ENCODE peak calls at places on chromosomes 4 and X, in seven cellular contexts. K is IMR-90, P is cardiac muscle cell, E is HFF-Myc, S is uterus, R is breast epithelium, N is astrocyte. G is an unnamed sample.
A peak's percentile ranks its signal among the peaks of the same experiment; 100 is the strongest.

GRCh38 chrX:16469870-16470269 is 180.1 kb upstream of the S100G start:
- DNase-seq in K (no peak), P (no peak), E (no peak), S (no peak), R (no peak), N (no peak), G (peak; percentile 3)

GRCh38 chrX:100685284-100685996 is 41.4 kb downstream of the SRPX2 start:
- DNase-seq in K (peak; percentile 75), P (peak; percentile 84), E (peak; percentile 50), S (peak; percentile 82), R (peak; percentile 57), N (peak; percentile 53), G (peak; percentile 81)

GRCh38 chr4:105149771-105150170 is 3.1 kb downstream of the TET2 start:
- DNase-seq in K (no peak), P (no peak), E (no peak), S (no peak), R (no peak), N (no peak), G (no peak)

GRCh38 chr4:72209600-72209999 is 177.8 kb downstream of the NPFFR2 start:
- DNase-seq in K (no peak), P (no peak), E (no peak), S (no peak), R (no peak), N (no peak), G (no peak)

GRCh38 chr4:3852309-3852708 is 86.1 kb downstream of the ADRA2C start:
- DNase-seq in K (no peak), P (no peak), E (no peak), S (no peak), R (no peak), N (no peak), G (no peak)

GRCh38 chrX:39688576-39689373 is 409.0 kb downstream of the BCOR start:
- DNase-seq in K (peak; percentile 7), P (peak; percentile 75), E (no peak), S (peak; percentile 66), R (no peak), N (no peak), G (no peak)

GRCh38 chr4:113435893-113436292 is 325.6 kb downstream of the CAMK2D start:
- DNase-seq in K (peak; percentile 75), P (peak; percentile 91), E (peak; percentile 83), S (peak; percentile 75), R (no peak), N (peak; percentile 92), G (no peak)

GRCh38 chr4:155552180-155552579 is 114.5 kb upstream of the GUCY1A1 start:
- DNase-seq in K (peak; percentile 81), P (no peak), E (no peak), S (no peak), R (no peak), N (peak; percentile 30), G (no peak)

GRCh38 chrX:22433292-22434070 is 160.8 kb downstream of the CBLL2 start:
- DNase-seq in K (no peak), P (no peak), E (no peak), S (peak; percentile 24), R (no peak), N (no peak), G (no peak)

GRCh38 chr4:125728568-125728967 is 413.8 kb downstream of the FAT4 start:
- DNase-seq in K (peak; percentile 98), P (peak; percentile 92), E (no peak), S (no peak), R (no peak), N (peak; percentile 98), G (no peak)

GRCh38 chr4:16496501-16496900 is 270.2 kb upstream of the TAPT1 start:
- DNase-seq in K (peak; percentile 67), P (peak; percentile 77), E (peak; percentile 39), S (peak; percentile 22), R (no peak), N (peak; percentile 59), G (no peak)

GRCh38 chr4:183014361-183015084 is 84.5 kb upstream of the WWC2 start:
- DNase-seq in K (no peak), P (peak; percentile 15), E (no peak), S (no peak), R (no peak), N (no peak), G (no peak)

GRCh38 chr4:167359711-167360110 is 125.4 kb upstream of the SPOCK3 start:
- DNase-seq in K (no peak), P (no peak), E (no peak), S (no peak), R (no peak), N (no peak), G (peak; percentile 1)

GRCh38 chr4:89539797-89540711 is 232.5 kb upstream of the GPRIN3 start:
- DNase-seq in K (peak; percentile 21), P (peak; percentile 12), E (peak; percentile 10), S (no peak), R (no peak), N (no peak), G (no peak)

GRCh38 chr4:76949293-76950051 is at the start of gene SEPTIN11:
- DNase-seq in K (peak; percentile 93), P (peak; percentile 97), E (peak; percentile 76), S (peak; percentile 94), R (peak; percentile 85), N (peak; percentile 89), G (peak; percentile 98)

DNA sequence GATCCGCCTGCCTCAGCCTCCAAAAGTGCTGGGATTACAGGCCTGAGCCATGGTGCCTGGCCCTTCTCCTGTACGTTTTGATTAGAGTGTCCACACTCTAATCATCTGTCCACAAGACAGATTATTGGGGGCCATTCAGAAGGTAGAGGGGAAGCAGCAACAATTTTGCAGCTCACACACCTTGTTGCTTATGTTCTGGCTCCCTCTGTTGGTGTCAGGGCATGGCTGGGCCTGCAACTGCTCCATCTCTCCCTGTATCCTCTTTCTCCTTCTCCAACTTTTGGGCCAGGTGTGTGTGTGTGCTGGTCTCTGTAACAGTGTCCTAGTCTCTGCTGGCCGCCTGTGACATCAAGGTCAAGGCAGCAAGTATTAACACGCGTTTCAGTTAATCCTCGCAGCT is 125.5 kb upstream of the MBNL3 start:
- DNase-seq in K (no peak), P (no peak), E (no peak), S (no peak), R (no peak), N (no peak), G (peak; percentile 2)
- TF ChIP-seq CTCF in K (peak; percentile 28), P (peak; percentile 30), E (peak; percentile 40), S (no peak), R (no peak), N (no peak), G (peak; percentile 26)

GRCh38 chrX:11111038-11111851 is at the start of gene HCCS:
- DNase-seq in K (peak; percentile 79), P (peak; percentile 84), E (no peak), S (peak; percentile 83), R (peak; percentile 73), N (peak; percentile 71), G (peak; percentile 90)

GRCh38 chrX:11108253-11108941 is 2.7 kb upstream of the HCCS start:
- DNase-seq in K (no peak), P (no peak), E (no peak), S (no peak), R (no peak), N (no peak), G (no peak)

GRCh38 chrX:11113731-11114130 is 2.6 kb downstream of the HCCS start:
- DNase-seq in K (peak; percentile 34), P (no peak), E (no peak), S (no peak), R (no peak), N (no peak), G (peak; percentile 26)

GRCh38 chrX:11111947-11112346 is 815 bp downstream of the HCCS start:
- DNase-seq in K (no peak), P (no peak), E (no peak), S (no peak), R (no peak), N (no peak), G (no peak)

DNA sequence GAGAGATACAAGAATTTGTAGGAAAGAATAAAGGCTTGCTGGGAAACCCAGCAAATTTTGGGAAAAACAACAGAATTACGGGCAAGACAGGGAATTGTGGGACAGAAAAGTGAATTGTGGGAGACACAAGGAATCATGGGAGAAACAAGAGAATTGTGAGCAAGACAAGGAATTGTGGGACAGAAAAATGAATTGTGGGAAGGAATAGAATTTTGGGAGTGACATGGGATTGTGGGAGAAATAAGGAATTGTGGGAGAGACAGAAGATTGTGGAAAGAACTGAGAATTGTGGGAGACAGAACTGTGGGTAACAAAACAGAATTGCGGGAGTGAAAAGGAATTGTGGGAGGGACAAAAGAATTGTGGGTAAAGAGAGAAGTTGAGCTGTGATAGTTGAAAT is 1.2 kb upstream of the HCCS start:
- DNase-seq in K (no peak), P (no peak), E (no peak), S (no peak), R (no peak), N (no peak), G (no peak)
- H3K4me3 ChIP-seq in K (no peak overlapping the region), P (no peak overlapping the region), E (peak overlapping the region; percentile 76), S (no peak overlapping the region), R (no peak overlapping the region), N (no peak overlapping the region), G (no peak overlapping the region)

GRCh38 chr4:20433101-20433705 is 181.5 kb downstream of the SLIT2 start:
- DNase-seq in K (no peak), P (no peak), E (no peak), S (no peak), R (no peak), N (no peak), G (no peak)

GRCh38 chr4:20432098-20432497 is 180.4 kb downstream of the SLIT2 start:
- DNase-seq in K (no peak), P (peak; percentile 64), E (no peak), S (no peak), R (no peak), N (peak; percentile 41), G (no peak)

GRCh38 chr4:20428410-20429160 is 176.9 kb downstream of the SLIT2 start:
- DNase-seq in K (peak; percentile 20), P (peak; percentile 47), E (no peak), S (no peak), R (no peak), N (no peak), G (peak; percentile 16)

GRCh38 chr4:20430555-20430954 is 178.8 kb downstream of the SLIT2 start:
- DNase-seq in K (peak; percentile 69), P (peak; percentile 36), E (no peak), S (no peak), R (no peak), N (no peak), G (no peak)

GRCh38 chr4:20431422-20432014 is 179.8 kb downstream of the SLIT2 start:
- DNase-seq in K (no peak), P (peak; percentile 70), E (no peak), S (peak; percentile 26), R (no peak), N (peak; percentile 38), G (no peak)
- TF ChIP-seq CTCF in K (no peak), P (peak; percentile 44), E (no peak), S (no peak), R (no peak), N (no peak), G (no peak)

DNA sequence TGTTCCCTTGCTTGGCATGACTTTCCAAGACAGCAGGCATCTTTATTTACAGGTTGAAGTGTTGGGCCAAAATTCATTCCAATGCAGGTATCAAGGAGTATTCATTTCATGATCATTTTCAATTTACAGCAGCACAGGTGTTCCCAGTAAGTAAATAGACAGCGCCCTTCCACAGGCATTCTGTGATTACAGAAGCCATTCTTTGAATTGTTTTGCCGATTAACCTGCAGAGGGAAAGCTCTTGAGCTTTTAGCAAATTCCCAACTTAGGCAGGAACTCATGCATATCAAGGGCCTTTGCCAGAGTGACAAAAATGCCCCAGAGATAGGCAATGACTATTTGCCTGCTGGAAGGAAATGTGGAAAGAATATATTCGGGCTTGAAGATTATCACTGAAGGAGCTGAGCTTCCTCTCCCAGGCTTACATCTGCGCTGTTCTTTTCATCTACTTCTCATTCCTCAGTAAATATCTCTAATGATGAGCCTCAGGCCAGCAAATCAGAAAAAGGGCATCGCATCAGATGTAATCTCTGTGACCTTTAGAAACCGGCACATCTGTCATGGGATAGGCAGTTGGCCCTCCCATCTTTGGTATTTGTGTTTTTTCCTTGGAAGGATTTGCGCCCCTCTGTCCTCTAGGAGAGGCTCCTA is 6.7 kb downstream of the TXK start:
- DNase-seq in K (no peak), P (peak; percentile 6), E (no peak), S (no peak), R (no peak), N (peak; percentile 2), G (no peak)
- H3K4me3 ChIP-seq in K (no peak overlapping the region), P (no peak overlapping the region), E (no peak overlapping the region), S (no peak overlapping the region), R (peak overlapping the region; percentile 17), N (peak overlapping the region; percentile 31), G (no peak overlapping the region)

G was measured in GM12865.